ENCODE peak calls at places on chromosome 16, in seven cellular contexts. One of them, this sample, is unnamed.

GRCh38 chr16:19008245-19008644 is 24.5 kb downstream of the TMC7 start:
- DNase-seq in hepatocyte: no peak
- DNase-seq in nephron progenitor cell: no peak
- DNase-seq in substantia nigra: no peak
- DNase-seq in natural killer cell treated with Interleukin-12 subunit alpha and Interleukin-12 subunit beta and Interleukin-15 and Interleukin-18, amount 100 ng/mL, for 72 hours: no peak
- DNase-seq in T-helper 2 cell treated with Interferon-gamma antibody and Interleukin-4, amounts not matched to agents 5 μg/mL and 100 μg/mL, for 36 hours: no peak
- DNase-seq in NCI-H460: no peak
- DNase-seq in this sample: no peak

GRCh38 chr16:51984395-51984794 is 562.5 kb downstream of the TOX3 start:
- DNase-seq in hepatocyte: no peak
- DNase-seq in nephron progenitor cell: no peak
- DNase-seq in substantia nigra: no peak
- DNase-seq in natural killer cell treated with Interleukin-12 subunit alpha and Interleukin-12 subunit beta and Interleukin-15 and Interleukin-18, amount 100 ng/mL, for 72 hours: no peak
- DNase-seq in T-helper 2 cell treated with Interferon-gamma antibody and Interleukin-4, amounts not matched to agents 5 μg/mL and 100 μg/mL, for 36 hours: no peak
- DNase-seq in NCI-H460: no peak
- DNase-seq in this sample: no peak

GRCh38 chr16:29811896-29812665 is at the start of gene PRRT2:
- DNase-seq in hepatocyte: peak
- DNase-seq in nephron progenitor cell: peak
- DNase-seq in substantia nigra: no peak
- DNase-seq in natural killer cell treated with Interleukin-12 subunit alpha and Interleukin-12 subunit beta and Interleukin-15 and Interleukin-18, amount 100 ng/mL, for 72 hours: peak
- DNase-seq in T-helper 2 cell treated with Interferon-gamma antibody and Interleukin-4, amounts not matched to agents 5 μg/mL and 100 μg/mL, for 36 hours: peak
- DNase-seq in NCI-H460: no peak
- DNase-seq in this sample: no peak

GRCh38 chr16:79639576-79640311 is 39.2 kb upstream of the MAF start:
- DNase-seq in hepatocyte: peak
- DNase-seq in nephron progenitor cell: no peak
- DNase-seq in substantia nigra: no peak
- DNase-seq in natural killer cell treated with Interleukin-12 subunit alpha and Interleukin-12 subunit beta and Interleukin-15 and Interleukin-18, amount 100 ng/mL, for 72 hours: no peak
- DNase-seq in T-helper 2 cell treated with Interferon-gamma antibody and Interleukin-4, amounts not matched to agents 5 μg/mL and 100 μg/mL, for 36 hours: peak
- DNase-seq in NCI-H460: no peak
- DNase-seq in this sample: no peak

GRCh38 chr16:77669057-77669456 is 53.3 kb upstream of the NUDT7 start:
- DNase-seq in hepatocyte: no peak
- DNase-seq in nephron progenitor cell: no peak
- DNase-seq in substantia nigra: no peak
- DNase-seq in natural killer cell treated with Interleukin-12 subunit alpha and Interleukin-12 subunit beta and Interleukin-15 and Interleukin-18, amount 100 ng/mL, for 72 hours: no peak
- DNase-seq in T-helper 2 cell treated with Interferon-gamma antibody and Interleukin-4, amounts not matched to agents 5 μg/mL and 100 μg/mL, for 36 hours: no peak
- DNase-seq in NCI-H460: no peak
- DNase-seq in this sample: no peak

GRCh38 chr16:79601092-79601977 is 798 bp upstream of the MAF start:
- DNase-seq in hepatocyte: peak
- DNase-seq in nephron progenitor cell: peak
- DNase-seq in substantia nigra: no peak
- DNase-seq in natural killer cell treated with Interleukin-12 subunit alpha and Interleukin-12 subunit beta and Interleukin-15 and Interleukin-18, amount 100 ng/mL, for 72 hours: no peak
- DNase-seq in T-helper 2 cell treated with Interferon-gamma antibody and Interleukin-4, amounts not matched to agents 5 μg/mL and 100 μg/mL, for 36 hours: peak
- DNase-seq in NCI-H460: no peak
- DNase-seq in this sample: no peak

GRCh38 chr16:65312795-65313194 is 190.9 kb upstream of the CDH11 start:
- DNase-seq in hepatocyte: no peak
- DNase-seq in nephron progenitor cell: no peak
- DNase-seq in substantia nigra: no peak
- DNase-seq in natural killer cell treated with Interleukin-12 subunit alpha and Interleukin-12 subunit beta and Interleukin-15 and Interleukin-18, amount 100 ng/mL, for 72 hours: no peak
- DNase-seq in T-helper 2 cell treated with Interferon-gamma antibody and Interleukin-4, amounts not matched to agents 5 μg/mL and 100 μg/mL, for 36 hours: no peak
- DNase-seq in NCI-H460: no peak
- DNase-seq in this sample: peak

GRCh38 chr16:64092284-64092683 is 1029.6 kb downstream of the CDH11 start:
- DNase-seq in hepatocyte: no peak
- DNase-seq in nephron progenitor cell: no peak
- DNase-seq in substantia nigra: no peak
- DNase-seq in natural killer cell treated with Interleukin-12 subunit alpha and Interleukin-12 subunit beta and Interleukin-15 and Interleukin-18, amount 100 ng/mL, for 72 hours: no peak
- DNase-seq in T-helper 2 cell treated with Interferon-gamma antibody and Interleukin-4, amounts not matched to agents 5 μg/mL and 100 μg/mL, for 36 hours: no peak
- DNase-seq in NCI-H460: no peak
- DNase-seq in this sample: peak

GRCh38 chr16:27267037-27267677 is 1.4 kb downstream of the NSMCE1 start:
- DNase-seq in hepatocyte: no peak
- DNase-seq in nephron progenitor cell: no peak
- DNase-seq in substantia nigra: no peak
- DNase-seq in natural killer cell treated with Interleukin-12 subunit alpha and Interleukin-12 subunit beta and Interleukin-15 and Interleukin-18, amount 100 ng/mL, for 72 hours: no peak
- DNase-seq in T-helper 2 cell treated with Interferon-gamma antibody and Interleukin-4, amounts not matched to agents 5 μg/mL and 100 μg/mL, for 36 hours: no peak
- DNase-seq in NCI-H460: no peak
- DNase-seq in this sample: no peak

GRCh38 chr16:78206623-78207223 is 107.3 kb downstream of the WWOX start:
- DNase-seq in hepatocyte: no peak
- DNase-seq in nephron progenitor cell: no peak
- DNase-seq in substantia nigra: no peak
- DNase-seq in natural killer cell treated with Interleukin-12 subunit alpha and Interleukin-12 subunit beta and Interleukin-15 and Interleukin-18, amount 100 ng/mL, for 72 hours: no peak
- DNase-seq in T-helper 2 cell treated with Interferon-gamma antibody and Interleukin-4, amounts not matched to agents 5 μg/mL and 100 μg/mL, for 36 hours: no peak
- DNase-seq in NCI-H460: no peak
- DNase-seq in this sample: no peak

GRCh38 chr16:85056211-85056748 is 28.7 kb downstream of the KIAA0513 start:
- DNase-seq in hepatocyte: no peak
- DNase-seq in nephron progenitor cell: no peak
- DNase-seq in substantia nigra: no peak
- DNase-seq in natural killer cell treated with Interleukin-12 subunit alpha and Interleukin-12 subunit beta and Interleukin-15 and Interleukin-18, amount 100 ng/mL, for 72 hours: peak
- DNase-seq in T-helper 2 cell treated with Interferon-gamma antibody and Interleukin-4, amounts not matched to agents 5 μg/mL and 100 μg/mL, for 36 hours: no peak
- DNase-seq in NCI-H460: no peak
- DNase-seq in this sample: no peak

GRCh38 chr16:89970011-89970410 is 21.5 kb downstream of the DEF8 start:
- DNase-seq in hepatocyte: no peak
- DNase-seq in nephron progenitor cell: no peak
- DNase-seq in substantia nigra: no peak
- DNase-seq in natural killer cell treated with Interleukin-12 subunit alpha and Interleukin-12 subunit beta and Interleukin-15 and Interleukin-18, amount 100 ng/mL, for 72 hours: no peak
- DNase-seq in T-helper 2 cell treated with Interferon-gamma antibody and Interleukin-4, amounts not matched to agents 5 μg/mL and 100 μg/mL, for 36 hours: no peak
- DNase-seq in NCI-H460: no peak
- DNase-seq in this sample: no peak

GRCh38 chr16:19859166-19859565 is 25.5 kb downstream of the GPRC5B start:
- DNase-seq in hepatocyte: no peak
- DNase-seq in nephron progenitor cell: no peak
- DNase-seq in substantia nigra: no peak
- DNase-seq in natural killer cell treated with Interleukin-12 subunit alpha and Interleukin-12 subunit beta and Interleukin-15 and Interleukin-18, amount 100 ng/mL, for 72 hours: no peak
- DNase-seq in T-helper 2 cell treated with Interferon-gamma antibody and Interleukin-4, amounts not matched to agents 5 μg/mL and 100 μg/mL, for 36 hours: no peak
- DNase-seq in NCI-H460: no peak
- DNase-seq in this sample: no peak

GRCh38 chr16:88535181-88535856 is 34.9 kb upstream of the ZC3H18 start:
- DNase-seq in hepatocyte: no peak
- DNase-seq in nephron progenitor cell: no peak
- DNase-seq in substantia nigra: no peak
- DNase-seq in natural killer cell treated with Interleukin-12 subunit alpha and Interleukin-12 subunit beta and Interleukin-15 and Interleukin-18, amount 100 ng/mL, for 72 hours: no peak
- DNase-seq in T-helper 2 cell treated with Interferon-gamma antibody and Interleukin-4, amounts not matched to agents 5 μg/mL and 100 μg/mL, for 36 hours: no peak
- DNase-seq in NCI-H460: no peak
- DNase-seq in this sample: no peak

GRCh38 chr16:83233153-83233552 is 574.6 kb upstream of the HSBP1 start:
- DNase-seq in hepatocyte: no peak
- DNase-seq in nephron progenitor cell: no peak
- DNase-seq in substantia nigra: no peak
- DNase-seq in natural killer cell treated with Interleukin-12 subunit alpha and Interleukin-12 subunit beta and Interleukin-15 and Interleukin-18, amount 100 ng/mL, for 72 hours: no peak
- DNase-seq in T-helper 2 cell treated with Interferon-gamma antibody and Interleukin-4, amounts not matched to agents 5 μg/mL and 100 μg/mL, for 36 hours: no peak
- DNase-seq in NCI-H460: no peak
- DNase-seq in this sample: no peak

GRCh38 chr16:12544477-12545291 is 259.0 kb downstream of the CPPED1 start:
- DNase-seq in hepatocyte: no peak
- DNase-seq in nephron progenitor cell: no peak
- DNase-seq in substantia nigra: no peak
- DNase-seq in natural killer cell treated with Interleukin-12 subunit alpha and Interleukin-12 subunit beta and Interleukin-15 and Interleukin-18, amount 100 ng/mL, for 72 hours: no peak
- DNase-seq in T-helper 2 cell treated with Interferon-gamma antibody and Interleukin-4, amounts not matched to agents 5 μg/mL and 100 μg/mL, for 36 hours: no peak
- DNase-seq in NCI-H460: no peak
- DNase-seq in this sample: no peak

GRCh38 chr16:79664407-79664806 is 63.9 kb upstream of the MAF start:
- DNase-seq in hepatocyte: no peak
- DNase-seq in nephron progenitor cell: no peak
- DNase-seq in substantia nigra: no peak
- DNase-seq in natural killer cell treated with Interleukin-12 subunit alpha and Interleukin-12 subunit beta and Interleukin-15 and Interleukin-18, amount 100 ng/mL, for 72 hours: no peak
- DNase-seq in T-helper 2 cell treated with Interferon-gamma antibody and Interleukin-4, amounts not matched to agents 5 μg/mL and 100 μg/mL, for 36 hours: no peak
- DNase-seq in NCI-H460: no peak
- DNase-seq in this sample: no peak

GRCh38 chr16:2429771-2430663 is 770 bp downstream of the CCNF start:
- DNase-seq in hepatocyte: peak
- DNase-seq in nephron progenitor cell: peak
- DNase-seq in substantia nigra: no peak
- DNase-seq in natural killer cell treated with Interleukin-12 subunit alpha and Interleukin-12 subunit beta and Interleukin-15 and Interleukin-18, amount 100 ng/mL, for 72 hours: no peak
- DNase-seq in T-helper 2 cell treated with Interferon-gamma antibody and Interleukin-4, amounts not matched to agents 5 μg/mL and 100 μg/mL, for 36 hours: no peak
- DNase-seq in NCI-H460: no peak
- DNase-seq in this sample: no peak

GRCh38 chr16:383326-384020 is 1.7 kb upstream of the PGAP6 start:
- DNase-seq in hepatocyte: peak
- DNase-seq in nephron progenitor cell: no peak
- DNase-seq in substantia nigra: no peak
- DNase-seq in natural killer cell treated with Interleukin-12 subunit alpha and Interleukin-12 subunit beta and Interleukin-15 and Interleukin-18, amount 100 ng/mL, for 72 hours: no peak
- DNase-seq in T-helper 2 cell treated with Interferon-gamma antibody and Interleukin-4, amounts not matched to agents 5 μg/mL and 100 μg/mL, for 36 hours: peak
- DNase-seq in NCI-H460: no peak
- DNase-seq in this sample: no peak

GRCh38 chr16:4682616-4683254 is 10.6 kb upstream of the NUDT16L1 start:
- DNase-seq in hepatocyte: no peak
- DNase-seq in nephron progenitor cell: peak
- DNase-seq in substantia nigra: peak
- DNase-seq in natural killer cell treated with Interleukin-12 subunit alpha and Interleukin-12 subunit beta and Interleukin-15 and Interleukin-18, amount 100 ng/mL, for 72 hours: no peak
- DNase-seq in T-helper 2 cell treated with Interferon-gamma antibody and Interleukin-4, amounts not matched to agents 5 μg/mL and 100 μg/mL, for 36 hours: peak
- DNase-seq in NCI-H460: no peak
- DNase-seq in this sample: no peak

GRCh38 chr16:23640669-23640958 is 496 bp downstream of the PALB2 start:
- DNase-seq in hepatocyte: no peak
- DNase-seq in nephron progenitor cell: no peak
- DNase-seq in substantia nigra: no peak
- DNase-seq in natural killer cell treated with Interleukin-12 subunit alpha and Interleukin-12 subunit beta and Interleukin-15 and Interleukin-18, amount 100 ng/mL, for 72 hours: no peak
- DNase-seq in T-helper 2 cell treated with Interferon-gamma antibody and Interleukin-4, amounts not matched to agents 5 μg/mL and 100 μg/mL, for 36 hours: no peak
- DNase-seq in NCI-H460: no peak
- DNase-seq in this sample: no peak

GRCh38 chr16:70756071-70756470 is 44.9 kb downstream of the VAC14 start:
- DNase-seq in hepatocyte: no peak
- DNase-seq in nephron progenitor cell: no peak
- DNase-seq in substantia nigra: no peak
- DNase-seq in natural killer cell treated with Interleukin-12 subunit alpha and Interleukin-12 subunit beta and Interleukin-15 and Interleukin-18, amount 100 ng/mL, for 72 hours: no peak
- DNase-seq in T-helper 2 cell treated with Interferon-gamma antibody and Interleukin-4, amounts not matched to agents 5 μg/mL and 100 μg/mL, for 36 hours: no peak
- DNase-seq in NCI-H460: no peak
- DNase-seq in this sample: no peak

GRCh38 chr16:84597518-84598390 is 20.1 kb downstream of the COTL1 start:
- DNase-seq in hepatocyte: no peak
- DNase-seq in nephron progenitor cell: no peak
- DNase-seq in substantia nigra: no peak
- DNase-seq in natural killer cell treated with Interleukin-12 subunit alpha and Interleukin-12 subunit beta and Interleukin-15 and Interleukin-18, amount 100 ng/mL, for 72 hours: no peak
- DNase-seq in T-helper 2 cell treated with Interferon-gamma antibody and Interleukin-4, amounts not matched to agents 5 μg/mL and 100 μg/mL, for 36 hours: no peak
- DNase-seq in NCI-H460: no peak
- DNase-seq in this sample: no peak

This sample was measured in GM04503.